ENCODE peak calls at places on chromosomes 1 and 21, in ten cellular contexts. R, N, C, O, I, E, M, B, V and Q are unnamed samples.
A peak's percentile ranks its signal among the peaks of the same experiment; 100 is the strongest.

GRCh38 chr1:165431079-165431478 is 13.8 kb downstream of the RXRG start:
- DNase-seq in N (no peak), E (no peak), C (no peak), I (no peak), B (no peak), M (no peak), O (no peak), V (no peak), R (no peak), Q (no peak)

GRCh38 chr1:218742478-218743260 is 397.5 kb downstream of the TGFB2 start:
- DNase-seq in M (no peak), I (no peak), N (no peak), R (no peak), C (no peak), O (no peak), E (no peak), V (no peak), B (no peak), Q (no peak)

GRCh38 chr1:222012816-222013215 is 270.9 kb upstream of the DUSP10 start:
- DNase-seq in O (no peak), I (no peak), C (no peak), M (no peak), R (no peak), N (no peak), V (no peak), B (no peak), E (no peak), Q (no peak)

GRCh38 chr1:19010995-19011696 is 54.7 kb upstream of the IFFO2 start:
- DNase-seq in R (peak; percentile 89), E (peak; percentile 75), O (peak; percentile 97), B (peak; percentile 66), N (peak; percentile 94), M (peak; percentile 87), C (no peak), V (peak; percentile 97), I (peak; percentile 91), Q (peak; percentile 58)

GRCh38 chr1:247173431-247173830 is 1.6 kb upstream of the ZNF124 start:
- DNase-seq in R (no peak), V (no peak), N (no peak), I (no peak), B (no peak), M (no peak), E (no peak), O (no peak), C (no peak), Q (no peak)

GRCh38 chr1:234998174-234998741 is 130.4 kb downstream of the TOMM20 start:
- DNase-seq in R (peak; percentile 80), B (peak; percentile 59), O (no peak), M (peak; percentile 63), I (peak; percentile 55), V (no peak), C (peak; percentile 62), E (no peak), N (no peak), Q (no peak)

GRCh38 chr1:215146252-215146975 is 63.9 kb downstream of the KCNK2 start:
- DNase-seq in M (peak; percentile 51), V (peak; percentile 64), C (no peak), E (no peak), O (no peak), R (peak; percentile 55), N (peak; percentile 22), I (peak; percentile 30), B (no peak), Q (no peak)

GRCh38 chr1:42748021-42748420 is 8.0 kb upstream of the CLDN19 start:
- DNase-seq in E (no peak), M (no peak), N (no peak), O (no peak), I (no peak), R (no peak), V (no peak), B (no peak), C (no peak), Q (no peak)

GRCh38 chr1:245153645-245154428 is 948 bp upstream of the KIF26B start:
- DNase-seq in R (peak; percentile 19), O (no peak), B (peak; percentile 41), C (no peak), M (no peak), V (no peak), N (no peak), I (peak; percentile 23), E (no peak), Q (no peak)

GRCh38 chr1:151472852-151473731 is 13.8 kb upstream of the POGZ start:
- DNase-seq in O (no peak), V (peak; percentile 34), C (peak; percentile 41), E (peak; percentile 53), I (peak; percentile 65), R (peak; percentile 52), B (peak; percentile 73), N (peak; percentile 50), M (peak; percentile 36), Q (peak; percentile 31)

GRCh38 chr1:61064673-61065072 is 17.7 kb upstream of the NFIA start:
- DNase-seq in I (no peak), N (no peak), O (no peak), R (no peak), E (no peak), V (no peak), B (no peak), C (no peak), M (no peak), Q (no peak)

GRCh38 chr1:173827611-173828010 is 2.9 kb upstream of the CENPL start:
- DNase-seq in R (no peak), I (no peak), C (no peak), M (no peak), N (no peak), V (no peak), B (no peak), E (no peak), O (no peak), Q (no peak)

GRCh38 chr1:157490337-157491165 is 61.8 kb downstream of the FCRL5 start:
- DNase-seq in R (peak; percentile 58), E (peak; percentile 33), C (peak; percentile 27), M (peak; percentile 80), N (peak; percentile 77), V (peak; percentile 26), B (peak; percentile 40), I (peak; percentile 85), O (no peak), Q (peak; percentile 58)

GRCh38 chr1:28256197-28256827 is 3.0 kb upstream of the SESN2 start:
- DNase-seq in E (no peak), R (no peak), B (no peak), M (no peak), C (no peak), V (no peak), N (no peak), O (no peak), I (no peak), Q (no peak)

GRCh38 chr1:208243522-208243850 is 698 bp downstream of the PLXNA2 start:
- DNase-seq in E (no peak), N (no peak), I (no peak), O (no peak), V (no peak), M (no peak), B (no peak), R (no peak), C (no peak), Q (no peak)

GRCh38 chr21:43675871-43676270 is 16.5 kb downstream of the RRP1B start:
- DNase-seq in E (no peak), V (no peak), R (no peak), O (no peak), M (no peak), C (no peak), B (no peak), I (no peak), N (no peak), Q (no peak)
- H3K36me3 ChIP-seq in E (no peaks in the 10 kb centered on the region), V (peaks cover 27% of the 10 kb centered on the region), R (peaks cover 18% of the 10 kb centered on the region), O (peaks cover 45% of the 10 kb centered on the region), M (peaks cover 96% of the 10 kb centered on the region), C (peaks cover 95% of the 10 kb centered on the region), B (no peaks in the 10 kb centered on the region), I (no peaks in the 10 kb centered on the region), N (peaks cover 27% of the 10 kb centered on the region), Q (peaks cover 12% of the 10 kb centered on the region)

GRCh38 chr21:29056005-29056404 is 17.4 kb downstream of the CCT8 start:
- DNase-seq in R (no peak), M (no peak), E (no peak), N (no peak), C (no peak), O (no peak), I (no peak), V (peak; percentile 20), B (no peak), Q (no peak)

GRCh38 chr21:29056538-29057050 is 16.9 kb downstream of the CCT8 start:
- DNase-seq in M (no peak), B (no peak), V (no peak), O (no peak), R (no peak), N (no peak), I (no peak), C (no peak), E (no peak), Q (no peak)

GRCh38 chr21:29053656-29054055 is 19.8 kb downstream of the CCT8 start:
- DNase-seq in R (no peak), M (no peak), V (peak; percentile 49), O (no peak), N (no peak), C (no peak), E (no peak), I (no peak), B (no peak), Q (no peak)

GRCh38 chr21:29053011-29053553 is 20.4 kb downstream of the CCT8 start:
- DNase-seq in B (no peak), O (no peak), V (no peak), C (no peak), R (no peak), M (no peak), E (no peak), N (no peak), I (no peak), Q (no peak)

GRCh38 chr21:29055080-29055479 is 18.4 kb downstream of the CCT8 start:
- DNase-seq in B (no peak), C (no peak), M (no peak), I (no peak), V (no peak), R (no peak), N (no peak), O (no peak), E (no peak), Q (no peak)
- H3K27ac ChIP-seq in B (no peak overlapping the region), C (no peak overlapping the region), M (no peak overlapping the region), I (no peak overlapping the region), V (no peak overlapping the region), R (no peak overlapping the region), N (no peak overlapping the region), O (no peak overlapping the region), E (no peak overlapping the region), Q (no peak overlapping the region)

DNA sequence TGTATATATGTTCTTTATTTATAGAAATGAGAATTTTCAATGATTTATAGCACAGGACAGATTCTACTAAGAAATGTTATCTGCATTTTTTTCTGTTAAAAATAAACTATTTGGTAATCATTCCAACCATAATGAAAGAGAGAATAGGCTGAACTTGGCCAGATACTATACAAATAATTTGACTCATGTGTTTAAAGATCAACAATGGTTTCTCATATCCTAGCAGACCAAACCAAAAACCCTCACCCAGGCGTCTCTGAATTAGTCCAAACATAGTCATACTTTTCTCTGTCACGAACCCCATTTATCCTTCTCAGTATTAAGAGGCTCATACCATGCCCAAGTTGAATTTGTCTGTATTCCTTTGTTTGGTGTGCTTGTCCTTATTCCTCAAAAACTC is 40.3 kb downstream of the RPE65 start:
- DNase-seq in B (no peak), O (no peak), N (no peak), R (no peak), C (no peak), V (peak; percentile 78), M (no peak), I (no peak), E (no peak), Q (no peak)
- TF ChIP-seq POLR2A in B (no peak), O (no peak), N (no peak), R (no peak), C (no peak), V (no peak), M (no peak), I (no peak), E (no peak), Q (no peak)

GRCh38 chr1:100065183-100065968 is 67.4 kb downstream of the SASS6 start:
- DNase-seq in I (no peak), E (no peak), B (no peak), M (no peak), N (no peak), R (no peak), C (no peak), V (no peak), O (no peak), Q (no peak)
- H3K36me3 ChIP-seq in I (no peaks in the 10 kb centered on the region), E (peaks cover 6% of the 10 kb centered on the region), B (no peaks in the 10 kb centered on the region), M (peaks cover 84% of the 10 kb centered on the region), N (peaks cover 25% of the 10 kb centered on the region), R (peaks cover 10% of the 10 kb centered on the region), C (peaks cover 88% of the 10 kb centered on the region), V (peaks cover 46% of the 10 kb centered on the region), O (peaks cover 64% of the 10 kb centered on the region), Q (peaks cover 22% of the 10 kb centered on the region)